ENCODE peak calls at places on chromosomes 7 and 10, in eight cellular contexts. I is caudate nucleus; R is non-pigmented ciliary epithelial cell; Q is Daoy; P is activated CD4-positive, alpha-beta T cell treated with anti-CD3 and anti-CD28 coated beads for 24 hours; V is stimulated activated CD4-positive, alpha-beta T cell treated with anti-CD3 and anti-CD28 coated beads, TNF-alpha, amount 100 ng/mL, for 4 hours; Y is nucleus accumbens; U is fibroblast of gingiva. L is an unnamed sample.

GRCh38 chr7:1842321-1843221 is 172.5 kb downstream of the ELFN1 start:
- DNase-seq in I (no peak), R (no peak), Q (no peak), P (no peak), V (no peak), Y (no peak), U (no peak), L (peak; percentile 3)

GRCh38 chr7:91407942-91408341 is 143.7 kb downstream of the FZD1 start:
- DNase-seq in I (no peak), R (no peak), Q (no peak), P (no peak), V (no peak), Y (no peak), U (no peak), L (no peak)

GRCh38 chr10:67676208-67676825 is 19.7 kb downstream of the CTNNA3 start:
- DNase-seq in I (no peak), R (no peak), Q (no peak), P (no peak), V (no peak), Y (no peak), U (no peak), L (no peak)

GRCh38 chr10:100963826-100964225 is 5.5 kb upstream of the SEMA4G start:
- DNase-seq in I (no peak), R (no peak), Q (no peak), P (no peak), V (no peak), Y (no peak), U (no peak), L (no peak)

GRCh38 chr10:78457804-78458483 is 424.3 kb downstream of the RPS24 start:
- DNase-seq in I (no peak), R (peak; percentile 59), Q (peak; percentile 86), P (no peak), V (no peak), Y (no peak), U (no peak), L (peak; percentile 57)

GRCh38 chr10:74827694-74828093 is 1.3 kb downstream of the KAT6B start:
- DNase-seq in I (no peak), R (no peak), Q (no peak), P (no peak), V (no peak), Y (no peak), U (no peak), L (no peak)

GRCh38 chr10:118850418-118851061 is 95.8 kb upstream of the CACUL1 start:
- DNase-seq in I (no peak), R (no peak), Q (peak; percentile 62), P (peak; percentile 65), V (peak; percentile 41), Y (no peak), U (peak; percentile 42), L (peak; percentile 46)

GRCh38 chr10:12844796-12845524 is 156.6 kb downstream of the CCDC3 start:
- DNase-seq in I (no peak), R (peak; percentile 44), Q (peak; percentile 73), P (no peak), V (no peak), Y (no peak), U (peak; percentile 40), L (peak; percentile 54)

GRCh38 chr10:97018251-97019212 is 167.2 kb downstream of the SLIT1 start:
- DNase-seq in I (no peak), R (no peak), Q (no peak), P (no peak), V (no peak), Y (no peak), U (no peak), L (no peak)

GRCh38 chr10:1377231-1377630 is 321.0 kb downstream of the WDR37 start:
- DNase-seq in I (no peak), R (no peak), Q (no peak), P (no peak), V (no peak), Y (no peak), U (no peak), L (no peak)

GRCh38 chr10:71449026-71449425 is 52.3 kb downstream of the CDH23 start:
- DNase-seq in I (no peak), R (no peak), Q (no peak), P (no peak), V (no peak), Y (no peak), U (no peak), L (no peak)

GRCh38 chr7:140562921-140563600 is 77.6 kb downstream of the DENND2A start:
- DNase-seq in I (no peak), R (no peak), Q (no peak), P (no peak), V (no peak), Y (no peak), U (no peak), L (no peak)

GRCh38 chr7:42611961-42612360 is 299.9 kb downstream of the C7orf25 start:
- DNase-seq in I (no peak), R (no peak), Q (no peak), P (no peak), V (no peak), Y (no peak), U (no peak), L (no peak)

GRCh38 chr10:123061865-123062264 is 53.1 kb downstream of the ACADSB start:
- DNase-seq in I (no peak), R (no peak), Q (no peak), P (no peak), V (no peak), Y (no peak), U (no peak), L (no peak)

GRCh38 chr7:2651847-2652735 is 20.3 kb downstream of the TTYH3 start:
- DNase-seq in I (no peak), R (no peak), Q (no peak), P (no peak), V (no peak), Y (no peak), U (no peak), L (no peak)

GRCh38 chr10:124653811-124654651 is 90.1 kb downstream of the FAM53B start:
- DNase-seq in I (no peak), R (no peak), Q (no peak), P (no peak), V (no peak), Y (no peak), U (no peak), L (no peak)

GRCh38 chr10:29120216-29120615 is 168.7 kb upstream of the LYZL1 start:
- DNase-seq in I (no peak), R (peak; percentile 66), Q (peak; percentile 72), P (no peak), V (no peak), Y (no peak), U (no peak), L (peak; percentile 80)

GRCh38 chr7:150974468-150975391 is 3.4 kb downstream of the KCNH2 start:
- DNase-seq in I (no peak), R (no peak), Q (peak; percentile 66), P (peak; percentile 65), V (peak; percentile 81), Y (peak; percentile 39), U (no peak), L (no peak)

GRCh38 chr7:85004402-85004801 is 182.5 kb downstream of the SEMA3D start:
- DNase-seq in I (no peak), R (no peak), Q (peak; percentile 26), P (no peak), V (no peak), Y (no peak), U (no peak), L (no peak)

GRCh38 chr10:32971536-32972091 is 13.6 kb upstream of the ITGB1 start:
- DNase-seq in I (no peak), R (no peak), Q (no peak), P (no peak), V (no peak), Y (no peak), U (no peak), L (no peak)

GRCh38 chr10:77219046-77219445 is 418.6 kb downstream of the KCNMA1 start:
- DNase-seq in I (no peak), R (no peak), Q (no peak), P (no peak), V (no peak), Y (no peak), U (no peak), L (no peak)

GRCh38 chr7:27225005-27225934 is 17.3 kb upstream of the EVX1 start:
- DNase-seq in I (no peak), R (no peak), Q (no peak), P (no peak), V (no peak), Y (no peak), U (no peak), L (no peak)